ENCODE peak calls at places on chromosome 5, in ten cellular contexts. V is neural crest cell; J is A549; I is NCI-H460; F is HEK293T; T is stimulated activated CD8-positive, alpha-beta memory T cell treated with anti-CD3 and anti-CD28 coated beads, Interleukin-12 subunit alpha, Interleukin-12 subunit beta, amount 100 ng/mL, for 4 hours; Z is fibroblast of pulmonary artery; K is lower leg skin; R is EL; D is head of caudate nucleus. W is an unnamed sample.

GRCh38 chr5:169067641-169068316 is 233.2 kb downstream of the SLIT3 start:
- DNase-seq in V (no peak), J (no peak), I (no peak), F (no peak), T (no peak), Z (no peak), K (no peak), R (no peak), D (no peak), W (peak)

GRCh38 chr5:53013857-53014256 is 24.7 kb downstream of the ITGA2 start:
- DNase-seq in V (no peak), J (no peak), I (no peak), F (no peak), T (no peak), Z (no peak), K (no peak), R (no peak), D (no peak), W (no peak)

GRCh38 chr5:55141945-55142690 is 17.9 kb upstream of the GPX8 start:
- DNase-seq in V (no peak), J (no peak), I (no peak), F (no peak), T (no peak), Z (no peak), K (no peak), R (no peak), D (no peak), W (no peak)

GRCh38 chr5:132496631-132497487 is 6.3 kb upstream of the IRF1 start:
- DNase-seq in V (peak), J (peak), I (peak), F (peak), T (peak), Z (peak), K (peak), R (peak), D (peak), W (peak)

GRCh38 chr5:132256086-132256782 is 1.3 kb upstream of the PDLIM4 start:
- DNase-seq in V (no peak), J (no peak), I (no peak), F (no peak), T (no peak), Z (no peak), K (no peak), R (no peak), D (no peak), W (peak)

GRCh38 chr5:181060231-181060590 is 20.1 kb downstream of the BTNL9 start:
- DNase-seq in V (no peak), J (no peak), I (no peak), F (no peak), T (no peak), Z (no peak), K (no peak), R (no peak), D (no peak), W (no peak)

GRCh38 chr5:139251281-139251687 is 42.3 kb upstream of the MATR3 start:
- DNase-seq in V (no peak), J (no peak), I (no peak), F (no peak), T (no peak), Z (no peak), K (no peak), R (no peak), D (no peak), W (no peak)

GRCh38 chr5:91182763-91183162 is 200.4 kb downstream of the ARRDC3 start:
- DNase-seq in V (no peak), J (no peak), I (no peak), F (no peak), T (no peak), Z (peak), K (peak), R (no peak), D (no peak), W (no peak)

GRCh38 chr5:177085985-177086917 is at the start of gene FGFR4:
- DNase-seq in V (peak), J (peak), I (peak), F (peak), T (peak), Z (peak), K (peak), R (peak), D (no peak), W (no peak)